ENCODE peak calls at places on chromosomes 12 and 14, in four cellular contexts. A is lung; L is CD4-positive, alpha-beta T cell; X is left ventricle myocardium inferior. O is an unnamed sample.

GRCh38 chr12:90514325-90514724 is 440.7 kb downstream of the CCER1 start:
- DNase-seq in A (no peak), L (no peak), X (no peak), O (no peak)

GRCh38 chr12:102331419-102331818 is 133.8 kb upstream of the PMCH start:
- DNase-seq in A (no peak), L (no peak), X (no peak), O (no peak)

GRCh38 chr14:56608682-56609081 is 29.1 kb downstream of the TMEM260 start:
- DNase-seq in A (no peak), L (no peak), X (no peak), O (no peak)

GRCh38 chr12:93857279-93857894 is 180.2 kb downstream of the CRADD start:
- DNase-seq in A (no peak), L (no peak), X (no peak), O (no peak)

GRCh38 chr12:62466018-62466595 is 519 bp upstream of the MON2 start:
- DNase-seq in A (peak), L (no peak), X (no peak), O (peak)

GRCh38 chr12:106672308-106673085 is 89.7 kb downstream of the RFX4 start:
- DNase-seq in A (no peak), L (no peak), X (no peak), O (no peak)

GRCh38 chr12:52865090-52865944 is 16.5 kb upstream of the KRT78 start:
- DNase-seq in A (peak), L (no peak), X (peak), O (peak)

GRCh38 chr14:87002831-87003230 is 990.2 kb downstream of the GALC start:
- DNase-seq in A (no peak), L (no peak), X (no peak), O (no peak)

GRCh38 chr14:32607399-32607798 is 278.3 kb downstream of the AKAP6 start:
- DNase-seq in A (no peak), L (no peak), X (no peak), O (no peak)

GRCh38 chr12:113524495-113524894 is 52.8 kb upstream of the LHX5 start:
- DNase-seq in A (no peak), L (no peak), X (no peak), O (no peak)

GRCh38 chr12:25083211-25083610 is 111.7 kb downstream of the DNAI7 start:
- DNase-seq in A (no peak), L (no peak), X (no peak), O (no peak)

GRCh38 chr12:109999649-109999971 is 380 bp downstream of the ANKRD13A start:
- DNase-seq in A (no peak), L (no peak), X (peak), O (no peak)

GRCh38 chr12:106769078-106769477 is 5.4 kb upstream of the RIC8B start:
- DNase-seq in A (no peak), L (no peak), X (no peak), O (no peak)

GRCh38 chr12:104414581-104415305 is 42.0 kb upstream of the CHST11 start:
- DNase-seq in A (no peak), L (no peak), X (no peak), O (no peak)

GRCh38 chr12:58416211-58416610 is 474.8 kb downstream of the ATP23 start:
- DNase-seq in A (no peak), L (no peak), X (no peak), O (no peak)
- TF ChIP-seq CTCF in A (no peak), L (no peak), X (no peak), O (no peak)

GRCh38 chr12:1592444-1593231 is 1.7 kb downstream of the FBXL14 start:
- DNase-seq in A (no peak), L (peak), X (no peak), O (no peak)

GRCh38 chr12:1591543-1591942 is 2.8 kb downstream of the FBXL14 start:
- DNase-seq in A (no peak), L (no peak), X (no peak), O (no peak)

GRCh38 chr12:1593232-1594044 is 943 bp downstream of the FBXL14 start:
- DNase-seq in A (peak), L (peak), X (peak), O (no peak)

GRCh38 chr12:1590083-1590979 is 4.0 kb downstream of the FBXL14 start:
- DNase-seq in A (no peak), L (no peak), X (no peak), O (no peak)

DNA sequence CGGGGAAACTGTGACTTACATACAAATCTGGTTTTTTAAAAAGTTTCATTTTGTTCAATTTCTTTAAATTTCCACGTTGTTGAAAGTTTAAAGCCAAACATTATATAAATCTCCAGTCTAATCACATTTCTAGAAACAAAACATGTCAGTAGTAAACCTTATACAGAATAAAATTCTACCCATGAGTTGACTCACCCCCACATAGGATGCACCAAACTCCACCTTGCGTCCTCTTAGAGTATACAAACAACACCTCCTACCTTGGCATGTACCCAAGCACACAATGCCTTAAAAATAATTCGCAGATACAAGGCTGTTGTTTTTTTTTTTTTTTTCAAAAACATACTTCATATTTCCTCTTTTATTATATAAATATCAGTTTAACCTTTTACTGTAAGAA is 3.4 kb downstream of the FBXL14 start:
- DNase-seq in A (no peak), L (no peak), X (no peak), O (no peak)
- TF ChIP-seq CTCF in A (no peak), L (peak), X (peak), O (no peak)

DNA sequence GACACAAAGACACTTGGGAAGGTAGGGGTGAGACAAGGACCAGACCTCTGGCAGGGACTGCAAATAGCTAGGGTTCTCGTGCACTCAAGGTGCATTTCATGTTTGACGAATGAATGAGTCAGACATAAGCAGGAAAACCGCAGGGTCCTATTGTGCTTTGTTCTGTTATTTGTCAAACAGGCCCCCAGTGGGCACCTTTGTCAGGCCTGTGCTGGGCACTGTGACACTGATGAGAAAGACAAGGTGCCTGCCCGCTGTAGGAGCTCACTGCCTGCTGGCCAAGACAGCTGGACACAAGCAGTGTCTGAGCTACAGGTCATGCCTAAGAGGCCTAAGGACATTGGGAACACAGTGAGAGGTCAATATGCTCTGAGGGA is 2.3 kb downstream of the OTUB2 start:
- DNase-seq in A (no peak), L (no peak), X (no peak), O (no peak)
- TF ChIP-seq CTCF in A (no peak), L (no peak), X (no peak), O (no peak)

GRCh38 chr12:65923228-65923627 is 98.9 kb downstream of the HMGA2 start:
- DNase-seq in A (no peak), L (no peak), X (no peak), O (no peak)
- TF ChIP-seq CTCF in A (no peak), L (no peak), X (no peak), O (no peak)

GRCh38 chr14:88229428-88229827 is 93.6 kb downstream of the KCNK10 start:
- DNase-seq in A (no peak), L (no peak), X (no peak), O (no peak)

GRCh38 chr14:88232783-88233182 is 90.3 kb downstream of the KCNK10 start:
- DNase-seq in A (no peak), L (no peak), X (no peak), O (no peak)

GRCh38 chr14:88234442-88234841 is 88.6 kb downstream of the KCNK10 start:
- DNase-seq in A (no peak), L (no peak), X (no peak), O (no peak)

GRCh38 chr14:88231626-88232025 is 91.4 kb downstream of the KCNK10 start:
- DNase-seq in A (no peak), L (no peak), X (no peak), O (no peak)

GRCh38 chr14:88233915-88234314 is 89.2 kb downstream of the KCNK10 start:
- DNase-seq in A (no peak), L (no peak), X (no peak), O (no peak)
- TF ChIP-seq CTCF in A (no peak), L (no peak), X (no peak), O (no peak)

DNA sequence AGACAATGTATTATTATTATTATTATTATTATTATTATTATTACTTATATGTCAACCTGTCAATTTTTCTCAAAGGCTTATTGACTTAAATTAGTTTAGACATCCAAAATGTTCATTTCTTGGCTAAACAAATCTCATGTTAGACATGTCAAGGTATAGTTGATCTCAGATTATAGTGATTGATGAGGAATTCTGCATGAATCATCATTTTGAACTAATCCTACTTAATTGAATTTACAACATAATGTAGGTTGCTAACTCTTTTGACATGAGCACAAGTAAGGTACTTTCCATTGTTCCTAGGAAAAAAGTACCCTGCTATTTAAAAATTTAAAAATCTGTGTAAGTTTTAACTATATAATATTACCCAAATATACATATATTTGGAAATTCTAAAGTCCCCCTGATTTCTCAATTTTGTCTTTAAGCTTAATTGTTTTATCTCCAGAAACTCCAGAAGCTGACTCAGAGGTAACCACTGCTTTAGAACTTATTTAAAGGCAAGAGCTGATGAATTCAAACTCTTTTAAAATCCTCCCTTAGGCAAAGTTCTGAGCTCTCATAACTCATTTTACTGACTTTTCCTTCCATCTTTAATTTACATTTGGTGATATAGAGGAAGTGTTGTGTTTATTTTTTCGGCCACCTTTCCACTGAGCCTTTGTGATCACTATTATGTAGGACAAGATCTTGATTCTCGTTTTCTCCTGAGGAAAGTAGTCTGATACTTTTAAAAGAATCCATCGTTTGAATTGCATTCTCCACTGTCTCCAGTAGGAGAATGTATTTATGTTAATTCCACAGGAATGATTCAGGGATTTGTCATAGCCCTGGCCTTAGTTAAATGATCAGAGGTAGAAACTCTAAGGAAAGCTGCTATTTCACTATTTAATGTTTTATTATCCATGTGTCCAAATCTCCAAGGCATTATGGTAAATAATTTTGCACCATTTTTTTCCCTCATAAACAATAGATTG is 1304.5 kb downstream of the AACS start:
- DNase-seq in A (no peak), L (no peak), X (no peak), O (no peak)
- TF ChIP-seq CTCF in A (no peak), L (no peak), X (no peak), O (no peak)